ENCODE peak calls at places on chromosomes 2 and 18, in six cellular contexts. One of them, this sample, is unnamed.

GRCh38 chr18:79584491-79585394 is 94.9 kb upstream of the CTDP1 start:
- DNase-seq in GM23338: no peak
- DNase-seq in heart left ventricle: peak
- DNase-seq in fibroblast of pulmonary artery: no peak
- DNase-seq in left ventricle myocardium inferior: peak
- DNase-seq in neural progenitor cell: no peak
- DNase-seq in this sample: no peak

GRCh38 chr2:11963966-11964365 is 217.5 kb downstream of the LPIN1 start:
- DNase-seq in GM23338: no peak
- DNase-seq in neural progenitor cell: no peak
- DNase-seq in fibroblast of pulmonary artery: no peak
- DNase-seq in heart left ventricle: no peak
- DNase-seq in left ventricle myocardium inferior: no peak
- DNase-seq in this sample: no peak

GRCh38 chr18:13611058-13611615 is 115.2 kb downstream of the FAM210A start:
- DNase-seq in left ventricle myocardium inferior: peak
- DNase-seq in GM23338: peak
- DNase-seq in heart left ventricle: peak
- DNase-seq in fibroblast of pulmonary artery: peak
- DNase-seq in neural progenitor cell: peak
- DNase-seq in this sample: peak

GRCh38 chr18:9950289-9951016 is 36.6 kb downstream of the VAPA start:
- DNase-seq in fibroblast of pulmonary artery: peak
- DNase-seq in heart left ventricle: no peak
- DNase-seq in left ventricle myocardium inferior: no peak
- DNase-seq in neural progenitor cell: no peak
- DNase-seq in GM23338: no peak
- DNase-seq in this sample: peak

GRCh38 chr2:111219285-111219684 is 98.6 kb downstream of the BCL2L11 start:
- DNase-seq in fibroblast of pulmonary artery: no peak
- DNase-seq in neural progenitor cell: peak
- DNase-seq in heart left ventricle: no peak
- DNase-seq in left ventricle myocardium inferior: no peak
- DNase-seq in GM23338: peak
- DNase-seq in this sample: no peak

GRCh38 chr2:10067330-10067729 is 12.9 kb downstream of the CYS1 start:
- DNase-seq in heart left ventricle: no peak
- DNase-seq in fibroblast of pulmonary artery: no peak
- DNase-seq in left ventricle myocardium inferior: no peak
- DNase-seq in neural progenitor cell: no peak
- DNase-seq in GM23338: no peak
- DNase-seq in this sample: no peak

GRCh38 chr2:144014108-144014507 is 505.8 kb downstream of the ZEB2 start:
- DNase-seq in neural progenitor cell: no peak
- DNase-seq in left ventricle myocardium inferior: no peak
- DNase-seq in fibroblast of pulmonary artery: peak
- DNase-seq in GM23338: no peak
- DNase-seq in heart left ventricle: no peak
- DNase-seq in this sample: no peak

GRCh38 chr2:165054667-165055066 is 99.3 kb upstream of the SLC38A11 start:
- DNase-seq in GM23338: no peak
- DNase-seq in fibroblast of pulmonary artery: no peak
- DNase-seq in heart left ventricle: no peak
- DNase-seq in left ventricle myocardium inferior: no peak
- DNase-seq in neural progenitor cell: no peak
- DNase-seq in this sample: no peak

GRCh38 chr2:23588788-23589187 is 203.8 kb downstream of the KLHL29 start:
- DNase-seq in GM23338: no peak
- DNase-seq in heart left ventricle: no peak
- DNase-seq in left ventricle myocardium inferior: no peak
- DNase-seq in fibroblast of pulmonary artery: no peak
- DNase-seq in neural progenitor cell: no peak
- DNase-seq in this sample: no peak

GRCh38 chr2:95273911-95274290 is 348 bp upstream of the PROM2 start:
- DNase-seq in left ventricle myocardium inferior: no peak
- DNase-seq in heart left ventricle: no peak
- DNase-seq in neural progenitor cell: no peak
- DNase-seq in fibroblast of pulmonary artery: no peak
- DNase-seq in GM23338: no peak
- DNase-seq in this sample: no peak

GRCh38 chr18:46657115-46657955 is at the start of gene LOXHD1:
- DNase-seq in GM23338: peak
- DNase-seq in fibroblast of pulmonary artery: no peak
- DNase-seq in heart left ventricle: no peak
- DNase-seq in neural progenitor cell: no peak
- DNase-seq in left ventricle myocardium inferior: no peak
- DNase-seq in this sample: no peak

GRCh38 chr18:23099621-23100020 is 35.7 kb upstream of the CABLES1 start:
- DNase-seq in heart left ventricle: no peak
- DNase-seq in fibroblast of pulmonary artery: no peak
- DNase-seq in left ventricle myocardium inferior: no peak
- DNase-seq in GM23338: no peak
- DNase-seq in neural progenitor cell: no peak
- DNase-seq in this sample: no peak

GRCh38 chr2:156649596-156649995 is 213.4 kb downstream of the GPD2 start:
- DNase-seq in left ventricle myocardium inferior: peak
- DNase-seq in neural progenitor cell: no peak
- DNase-seq in GM23338: no peak
- DNase-seq in fibroblast of pulmonary artery: no peak
- DNase-seq in heart left ventricle: peak
- DNase-seq in this sample: no peak

GRCh38 chr2:74373189-74373588 is 6.9 kb downstream of the DCTN1 start:
- DNase-seq in heart left ventricle: peak
- DNase-seq in fibroblast of pulmonary artery: no peak
- DNase-seq in neural progenitor cell: peak
- DNase-seq in left ventricle myocardium inferior: peak
- DNase-seq in GM23338: peak
- DNase-seq in this sample: peak

GRCh38 chr18:57901819-57902600 is 98.9 kb upstream of the ATP8B1 start:
- DNase-seq in left ventricle myocardium inferior: no peak
- DNase-seq in neural progenitor cell: no peak
- DNase-seq in heart left ventricle: no peak
- DNase-seq in fibroblast of pulmonary artery: peak
- DNase-seq in GM23338: peak
- DNase-seq in this sample: peak

GRCh38 chr2:50476174-50476573 is 555.8 kb downstream of the NRXN1 start:
- DNase-seq in neural progenitor cell: peak
- DNase-seq in heart left ventricle: no peak
- DNase-seq in fibroblast of pulmonary artery: no peak
- DNase-seq in GM23338: peak
- DNase-seq in left ventricle myocardium inferior: no peak
- DNase-seq in this sample: no peak
- TF ChIP-seq CTCF in neural progenitor cell: peak
- TF ChIP-seq CTCF in heart left ventricle: no peak
- TF ChIP-seq CTCF in fibroblast of pulmonary artery: no peak
- TF ChIP-seq CTCF in GM23338: peak
- TF ChIP-seq CTCF in left ventricle myocardium inferior: peak
- TF ChIP-seq CTCF in this sample: peak

DNA sequence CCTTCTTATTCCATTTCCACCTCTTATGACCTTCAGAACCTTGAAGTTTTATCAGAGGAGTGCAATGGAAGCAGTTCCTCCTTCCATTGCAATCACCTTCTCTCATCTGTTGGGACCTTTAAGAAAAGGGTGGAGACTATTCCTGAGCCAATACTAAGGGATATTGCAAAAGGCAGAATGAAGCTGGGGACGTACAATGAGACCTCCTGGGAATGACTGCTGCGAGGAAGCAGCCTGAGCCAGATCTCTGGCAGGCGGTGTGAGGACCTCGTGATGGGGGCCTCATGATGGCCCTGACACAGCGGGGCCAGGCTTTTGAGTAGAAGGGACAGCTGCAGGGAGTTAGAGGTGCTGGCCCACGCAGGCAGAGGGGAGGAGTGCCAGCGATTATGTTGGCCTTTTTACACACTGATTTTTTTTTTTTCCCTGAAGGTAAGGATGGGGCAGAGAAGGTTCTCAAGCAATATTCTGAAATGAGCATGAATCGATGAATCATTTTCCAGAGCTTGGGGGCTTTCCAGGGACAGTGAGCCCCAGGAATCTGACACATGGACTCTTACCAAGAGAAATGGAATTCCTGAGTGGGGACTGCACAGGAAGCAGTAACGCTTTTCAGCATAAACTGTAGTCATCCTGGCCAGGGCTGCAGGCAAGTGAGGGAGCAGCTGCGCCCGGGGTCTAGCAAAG is 40.0 kb upstream of the LAPTM4A start:
- DNase-seq in fibroblast of pulmonary artery: peak
- DNase-seq in GM23338: no peak
- DNase-seq in neural progenitor cell: no peak
- DNase-seq in left ventricle myocardium inferior: peak
- DNase-seq in heart left ventricle: peak
- DNase-seq in this sample: peak
- H3K4me3 ChIP-seq in fibroblast of pulmonary artery: peak
- H3K4me3 ChIP-seq in GM23338: no peak
- H3K4me3 ChIP-seq in neural progenitor cell: no peak
- H3K4me3 ChIP-seq in left ventricle myocardium inferior: peak
- H3K4me3 ChIP-seq in heart left ventricle: no peak
- H3K4me3 ChIP-seq in this sample: no peak

GRCh38 chr2:85746313-85747004 is 7.3 kb upstream of the ATOH8 start:
- DNase-seq in neural progenitor cell: no peak
- DNase-seq in left ventricle myocardium inferior: no peak
- DNase-seq in fibroblast of pulmonary artery: no peak
- DNase-seq in heart left ventricle: no peak
- DNase-seq in GM23338: no peak
- DNase-seq in this sample: no peak
- TF ChIP-seq CTCF in neural progenitor cell: no peak
- TF ChIP-seq CTCF in left ventricle myocardium inferior: no peak
- TF ChIP-seq CTCF in fibroblast of pulmonary artery: no peak
- TF ChIP-seq CTCF in heart left ventricle: no peak
- TF ChIP-seq CTCF in GM23338: no peak
- TF ChIP-seq CTCF in this sample: no peak

DNA sequence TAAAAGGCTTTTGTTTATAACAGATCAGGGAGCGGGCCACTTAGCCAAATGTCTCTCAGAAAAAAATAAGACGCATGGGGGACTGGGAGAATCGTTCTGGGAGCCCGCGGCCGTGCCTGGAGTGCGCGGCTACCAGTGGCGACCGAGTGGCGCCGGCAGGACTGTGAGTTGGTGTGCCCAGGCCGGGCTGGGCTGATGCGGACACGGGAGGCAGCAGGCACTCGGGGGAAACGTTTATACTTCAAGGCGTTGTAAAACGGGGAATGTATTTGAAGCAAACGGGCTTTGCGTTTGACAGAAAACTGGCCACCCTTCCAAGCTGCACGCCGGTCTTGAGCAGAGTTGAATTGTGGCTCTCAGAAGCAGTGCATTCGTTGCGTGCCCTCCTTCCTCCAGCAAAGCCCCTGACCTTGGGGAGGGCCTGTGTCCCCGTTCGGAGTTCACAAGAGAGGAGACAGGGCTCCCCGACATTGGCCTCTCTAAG is 4.6 kb upstream of the HOXD10 start:
- DNase-seq in fibroblast of pulmonary artery: no peak
- DNase-seq in heart left ventricle: no peak
- DNase-seq in left ventricle myocardium inferior: no peak
- DNase-seq in neural progenitor cell: no peak
- DNase-seq in GM23338: no peak
- DNase-seq in this sample: no peak
- H3K4me3 ChIP-seq in fibroblast of pulmonary artery: no peak
- H3K4me3 ChIP-seq in heart left ventricle: no peak
- H3K4me3 ChIP-seq in left ventricle myocardium inferior: no peak
- H3K4me3 ChIP-seq in neural progenitor cell: no peak
- H3K4me3 ChIP-seq in GM23338: no peak
- H3K4me3 ChIP-seq in this sample: peak

GRCh38 chr2:181570833-181571661 is 85.9 kb downstream of the CERKL start:
- DNase-seq in GM23338: no peak
- DNase-seq in fibroblast of pulmonary artery: peak
- DNase-seq in left ventricle myocardium inferior: no peak
- DNase-seq in neural progenitor cell: no peak
- DNase-seq in heart left ventricle: no peak
- DNase-seq in this sample: peak
- TF ChIP-seq CTCF in GM23338: peak
- TF ChIP-seq CTCF in fibroblast of pulmonary artery: peak
- TF ChIP-seq CTCF in left ventricle myocardium inferior: no peak
- TF ChIP-seq CTCF in neural progenitor cell: no peak
- TF ChIP-seq CTCF in heart left ventricle: no peak
- TF ChIP-seq CTCF in this sample: peak

GRCh38 chr2:234306426-234307173 is 190.3 kb downstream of the ARL4C start:
- DNase-seq in GM23338: no peak
- DNase-seq in neural progenitor cell: no peak
- DNase-seq in heart left ventricle: no peak
- DNase-seq in left ventricle myocardium inferior: no peak
- DNase-seq in fibroblast of pulmonary artery: no peak
- DNase-seq in this sample: no peak

GRCh38 chr2:234308814-234309195 is 188.1 kb downstream of the ARL4C start:
- DNase-seq in heart left ventricle: no peak
- DNase-seq in fibroblast of pulmonary artery: peak
- DNase-seq in GM23338: no peak
- DNase-seq in left ventricle myocardium inferior: no peak
- DNase-seq in neural progenitor cell: no peak
- DNase-seq in this sample: no peak

GRCh38 chr2:234307322-234307961 is 189.4 kb downstream of the ARL4C start:
- DNase-seq in fibroblast of pulmonary artery: no peak
- DNase-seq in neural progenitor cell: no peak
- DNase-seq in GM23338: no peak
- DNase-seq in left ventricle myocardium inferior: no peak
- DNase-seq in heart left ventricle: no peak
- DNase-seq in this sample: no peak

GRCh38 chr2:234309431-234309830 is 187.4 kb downstream of the ARL4C start:
- DNase-seq in GM23338: no peak
- DNase-seq in neural progenitor cell: no peak
- DNase-seq in left ventricle myocardium inferior: no peak
- DNase-seq in heart left ventricle: no peak
- DNase-seq in fibroblast of pulmonary artery: no peak
- DNase-seq in this sample: no peak

GRCh38 chr2:234308073-234308813 is 188.6 kb downstream of the ARL4C start:
- DNase-seq in left ventricle myocardium inferior: no peak
- DNase-seq in neural progenitor cell: no peak
- DNase-seq in fibroblast of pulmonary artery: no peak
- DNase-seq in heart left ventricle: no peak
- DNase-seq in GM23338: no peak
- DNase-seq in this sample: no peak
- H3K4me3 ChIP-seq in left ventricle myocardium inferior: no peak
- H3K4me3 ChIP-seq in neural progenitor cell: no peak
- H3K4me3 ChIP-seq in fibroblast of pulmonary artery: no peak
- H3K4me3 ChIP-seq in heart left ventricle: no peak
- H3K4me3 ChIP-seq in GM23338: no peak
- H3K4me3 ChIP-seq in this sample: no peak

GRCh38 chr2:128591841-128592822 is 273.5 kb upstream of the HS6ST1 start:
- DNase-seq in fibroblast of pulmonary artery: no peak
- DNase-seq in left ventricle myocardium inferior: no peak
- DNase-seq in heart left ventricle: no peak
- DNase-seq in GM23338: peak
- DNase-seq in neural progenitor cell: no peak
- DNase-seq in this sample: no peak
- TF ChIP-seq CTCF in fibroblast of pulmonary artery: no peak
- TF ChIP-seq CTCF in left ventricle myocardium inferior: no peak
- TF ChIP-seq CTCF in heart left ventricle: no peak
- TF ChIP-seq CTCF in GM23338: peak
- TF ChIP-seq CTCF in neural progenitor cell: peak
- TF ChIP-seq CTCF in this sample: no peak

DNA sequence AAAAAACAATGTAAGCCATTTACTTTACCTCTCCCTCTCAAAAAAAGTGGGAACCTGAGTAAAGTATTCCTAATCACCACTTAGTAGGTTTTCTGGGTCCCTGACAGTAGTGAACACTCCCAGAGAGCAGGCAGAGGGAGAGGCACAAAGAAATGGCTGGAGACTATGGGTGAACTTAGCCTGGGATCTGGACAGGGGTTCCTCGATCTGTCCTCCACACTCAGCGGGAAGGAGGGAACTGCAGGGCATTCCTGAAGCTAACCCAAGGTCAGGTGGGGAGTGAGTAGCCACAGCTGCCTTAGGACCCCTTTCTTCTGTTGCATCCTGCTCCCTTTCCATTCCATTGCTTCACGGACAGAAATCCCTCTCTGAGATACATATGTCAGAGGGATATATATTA is 155.3 kb downstream of the TPGS2 start:
- DNase-seq in fibroblast of pulmonary artery: no peak
- DNase-seq in left ventricle myocardium inferior: no peak
- DNase-seq in GM23338: peak
- DNase-seq in heart left ventricle: no peak
- DNase-seq in neural progenitor cell: no peak
- DNase-seq in this sample: no peak
- H3K4me3 ChIP-seq in fibroblast of pulmonary artery: no peak
- H3K4me3 ChIP-seq in left ventricle myocardium inferior: no peak
- H3K4me3 ChIP-seq in GM23338: no peak
- H3K4me3 ChIP-seq in heart left ventricle: no peak
- H3K4me3 ChIP-seq in neural progenitor cell: no peak
- H3K4me3 ChIP-seq in this sample: no peak